ENCODE peak calls at places on chromosomes 13 and 19, in ten cellular contexts. P is C1 segment of cervical spinal cord, H is amygdala, R is BJ, Y is NCI-H187 treated with DMSO at 0.1 percent for 48 hours, V is RPMI7951, N is CD14-positive monocyte, Q is breast epithelium, W is cardiac fibroblast, I is neural crest cell. T is an unnamed sample.

GRCh38 chr13:25103711-25104110 is 7.8 kb downstream of the PABPC3 start:
- DNase-seq in P (no peak), H (no peak), R (no peak), Y (no peak), V (no peak), N (no peak), Q (no peak), W (no peak), I (no peak), T (no peak)

GRCh38 chr19:12778020-12778904 is 2.9 kb upstream of the HOOK2 start:
- DNase-seq in P (peak; percentile 62), H (peak; percentile 64), R (no peak), Y (no peak), V (peak; percentile 82), N (no peak), Q (peak; percentile 86), W (peak; percentile 92), I (peak; percentile 40), T (peak; percentile 41)

GRCh38 chr13:98543380-98544104 is 33.4 kb downstream of the STK24 start:
- DNase-seq in P (no peak), H (no peak), R (no peak), Y (no peak), V (no peak), N (no peak), Q (no peak), W (no peak), I (no peak), T (no peak)

GRCh38 chr19:55492362-55492944 is 4.2 kb downstream of the SSC5D start:
- DNase-seq in P (no peak), H (no peak), R (no peak), Y (no peak), V (no peak), N (no peak), Q (no peak), W (no peak), I (no peak), T (no peak)

GRCh38 chr19:12703056-12703455 is 6.6 kb upstream of the FBXW9 start:
- DNase-seq in P (no peak), H (no peak), R (no peak), Y (no peak), V (peak; percentile 44), N (no peak), Q (no peak), W (peak; percentile 60), I (peak; percentile 50), T (no peak)

GRCh38 chr13:21998279-21998678 is 327.4 kb downstream of the FGF9 start:
- DNase-seq in P (no peak), H (no peak), R (no peak), Y (no peak), V (no peak), N (no peak), Q (no peak), W (no peak), I (no peak), T (no peak)

GRCh38 chr13:43319617-43320444 is 296.4 kb downstream of the DNAJC15 start:
- DNase-seq in P (no peak), H (no peak), R (no peak), Y (no peak), V (no peak), N (no peak), Q (no peak), W (no peak), I (no peak), T (no peak)

GRCh38 chr19:6241680-6242079 is 38.1 kb downstream of the MLLT1 start:
- DNase-seq in P (peak; percentile 67), H (peak; percentile 94), R (no peak), Y (no peak), V (peak; percentile 51), N (no peak), Q (peak; percentile 65), W (no peak), I (peak; percentile 62), T (peak; percentile 80)

GRCh38 chr19:33771308-33772101 is 25.2 kb upstream of the KCTD15 start:
- DNase-seq in P (peak; percentile 64), H (peak; percentile 62), R (no peak), Y (peak; percentile 16), V (peak; percentile 50), N (peak; percentile 56), Q (peak; percentile 36), W (peak; percentile 73), I (peak; percentile 84), T (peak; percentile 56)

GRCh38 chr19:12230751-12231733 is 63.6 kb downstream of the ZNF44 start:
- DNase-seq in P (no peak), H (no peak), R (no peak), Y (no peak), V (no peak), N (no peak), Q (no peak), W (no peak), I (no peak), T (no peak)

GRCh38 chr13:102128216-102128800 is 273.5 kb downstream of the FGF14 start:
- DNase-seq in P (no peak), H (no peak), R (peak; percentile 9), Y (peak; percentile 97), V (peak; percentile 93), N (no peak), Q (no peak), W (no peak), I (no peak), T (no peak)

GRCh38 chr13:64278493-64278892 is 2862.8 kb upstream of the PCDH20 start:
- DNase-seq in P (no peak), H (no peak), R (peak; percentile 26), Y (no peak), V (peak; percentile 59), N (no peak), Q (no peak), W (peak; percentile 29), I (no peak), T (no peak)

GRCh38 chr13:34587586-34587985 is 354.5 kb upstream of the NBEA start:
- DNase-seq in P (no peak), H (peak; percentile 39), R (no peak), Y (no peak), V (no peak), N (no peak), Q (no peak), W (peak; percentile 12), I (no peak), T (peak; percentile 15)

GRCh38 chr13:25466880-25467279 is 95.1 kb downstream of the ATP8A2 start:
- DNase-seq in P (no peak), H (no peak), R (no peak), Y (no peak), V (no peak), N (no peak), Q (no peak), W (no peak), I (no peak), T (no peak)

GRCh38 chr19:2613507-2614295 is 88.8 kb downstream of the GNG7 start:
- DNase-seq in P (no peak), H (no peak), R (no peak), Y (no peak), V (no peak), N (no peak), Q (no peak), W (peak; percentile 55), I (peak; percentile 45), T (no peak)

GRCh38 chr13:95677564-95678386 is 836 bp downstream of the DNAJC3 start:
- DNase-seq in P (peak; percentile 52), H (no peak), R (no peak), Y (no peak), V (peak; percentile 28), N (no peak), Q (peak; percentile 44), W (peak; percentile 17), I (no peak), T (no peak)

GRCh38 chr19:40365613-40366401 is 17.3 kb downstream of the PLD3 start:
- DNase-seq in P (peak; percentile 75), H (peak; percentile 79), R (no peak), Y (no peak), V (no peak), N (peak; percentile 85), Q (peak; percentile 37), W (peak; percentile 84), I (peak; percentile 76), T (peak; percentile 78)

T was measured in occipital lobe.